ENCODE peak calls at places on chromosomes 4 and X, in eight cellular contexts. One of them, this sample, is unnamed.

GRCh38 chr4:172202480-172203076 is 389.4 kb downstream of the GALNTL6 start:
- DNase-seq in tibial nerve: no peak
- DNase-seq in substantia nigra: no peak
- DNase-seq in lung: no peak
- DNase-seq in lower lobe of right lung: no peak
- DNase-seq in Karpas-422: peak
- DNase-seq in naive thymus-derived CD4-positive, alpha-beta T cell: no peak
- DNase-seq in thoracic aorta: no peak
- DNase-seq in this sample: no peak

GRCh38 chr4:147034372-147034771 is 88.7 kb upstream of the TTC29 start:
- DNase-seq in lower lobe of right lung: no peak
- DNase-seq in lung: no peak
- DNase-seq in thoracic aorta: no peak
- DNase-seq in substantia nigra: no peak
- DNase-seq in tibial nerve: no peak
- DNase-seq in Karpas-422: no peak
- DNase-seq in naive thymus-derived CD4-positive, alpha-beta T cell: no peak
- DNase-seq in this sample: no peak

GRCh38 chr4:140374130-140374477 is 658 bp downstream of the SCOC start:
- DNase-seq in lung: no peak
- DNase-seq in naive thymus-derived CD4-positive, alpha-beta T cell: no peak
- DNase-seq in lower lobe of right lung: no peak
- DNase-seq in tibial nerve: no peak
- DNase-seq in substantia nigra: no peak
- DNase-seq in thoracic aorta: no peak
- DNase-seq in Karpas-422: no peak
- DNase-seq in this sample: no peak

GRCh38 chrX:51743179-51743957 is at the start of gene GSPT2:
- DNase-seq in lower lobe of right lung: peak
- DNase-seq in lung: peak
- DNase-seq in thoracic aorta: no peak
- DNase-seq in Karpas-422: peak
- DNase-seq in naive thymus-derived CD4-positive, alpha-beta T cell: peak
- DNase-seq in tibial nerve: peak
- DNase-seq in substantia nigra: peak
- DNase-seq in this sample: peak

GRCh38 chr4:40736910-40737309 is 12.8 kb upstream of the NSUN7 start:
- DNase-seq in Karpas-422: peak
- DNase-seq in tibial nerve: no peak
- DNase-seq in substantia nigra: no peak
- DNase-seq in naive thymus-derived CD4-positive, alpha-beta T cell: no peak
- DNase-seq in thoracic aorta: no peak
- DNase-seq in lower lobe of right lung: no peak
- DNase-seq in lung: no peak
- DNase-seq in this sample: peak

GRCh38 chr4:165927815-165928214 is 54.8 kb downstream of the TLL1 start:
- DNase-seq in substantia nigra: no peak
- DNase-seq in lower lobe of right lung: no peak
- DNase-seq in naive thymus-derived CD4-positive, alpha-beta T cell: no peak
- DNase-seq in tibial nerve: no peak
- DNase-seq in Karpas-422: no peak
- DNase-seq in thoracic aorta: no peak
- DNase-seq in lung: no peak
- DNase-seq in this sample: no peak

GRCh38 chr4:7675612-7676320 is 241.0 kb upstream of the PSAPL1 start:
- DNase-seq in thoracic aorta: no peak
- DNase-seq in lung: no peak
- DNase-seq in Karpas-422: no peak
- DNase-seq in lower lobe of right lung: peak
- DNase-seq in naive thymus-derived CD4-positive, alpha-beta T cell: no peak
- DNase-seq in substantia nigra: no peak
- DNase-seq in tibial nerve: no peak
- DNase-seq in this sample: no peak

GRCh38 chr4:121411151-121411744 is 30.4 kb upstream of the QRFPR start:
- DNase-seq in naive thymus-derived CD4-positive, alpha-beta T cell: no peak
- DNase-seq in Karpas-422: no peak
- DNase-seq in tibial nerve: no peak
- DNase-seq in lung: no peak
- DNase-seq in lower lobe of right lung: no peak
- DNase-seq in thoracic aorta: no peak
- DNase-seq in substantia nigra: no peak
- DNase-seq in this sample: no peak

GRCh38 chrX:14497184-14497666 is 32.1 kb upstream of the GLRA2 start:
- DNase-seq in thoracic aorta: no peak
- DNase-seq in Karpas-422: no peak
- DNase-seq in lower lobe of right lung: no peak
- DNase-seq in tibial nerve: no peak
- DNase-seq in naive thymus-derived CD4-positive, alpha-beta T cell: no peak
- DNase-seq in substantia nigra: no peak
- DNase-seq in lung: no peak
- DNase-seq in this sample: no peak

GRCh38 chr4:105433421-105433820 is 40.4 kb downstream of the PPA2 start:
- DNase-seq in lower lobe of right lung: no peak
- DNase-seq in substantia nigra: no peak
- DNase-seq in naive thymus-derived CD4-positive, alpha-beta T cell: no peak
- DNase-seq in thoracic aorta: no peak
- DNase-seq in Karpas-422: no peak
- DNase-seq in lung: no peak
- DNase-seq in tibial nerve: no peak
- DNase-seq in this sample: no peak

GRCh38 chrX:72738396-72738795 is 24.3 kb upstream of the PHKA1 start:
- DNase-seq in tibial nerve: no peak
- DNase-seq in Karpas-422: no peak
- DNase-seq in naive thymus-derived CD4-positive, alpha-beta T cell: no peak
- DNase-seq in lung: no peak
- DNase-seq in lower lobe of right lung: no peak
- DNase-seq in thoracic aorta: no peak
- DNase-seq in substantia nigra: no peak
- DNase-seq in this sample: no peak

GRCh38 chr4:19213388-19213787 is 1038.3 kb upstream of the SLIT2 start:
- DNase-seq in Karpas-422: no peak
- DNase-seq in tibial nerve: no peak
- DNase-seq in naive thymus-derived CD4-positive, alpha-beta T cell: no peak
- DNase-seq in lung: no peak
- DNase-seq in thoracic aorta: no peak
- DNase-seq in substantia nigra: no peak
- DNase-seq in lower lobe of right lung: no peak
- DNase-seq in this sample: no peak

GRCh38 chr4:139299536-139299935 is 1.8 kb upstream of the NAA15 start:
- DNase-seq in Karpas-422: no peak
- DNase-seq in thoracic aorta: no peak
- DNase-seq in lung: no peak
- DNase-seq in tibial nerve: no peak
- DNase-seq in lower lobe of right lung: no peak
- DNase-seq in substantia nigra: no peak
- DNase-seq in naive thymus-derived CD4-positive, alpha-beta T cell: no peak
- DNase-seq in this sample: no peak

GRCh38 chr4:31539279-31540074 is 819.3 kb downstream of the PCDH7 start:
- DNase-seq in lung: no peak
- DNase-seq in Karpas-422: no peak
- DNase-seq in tibial nerve: no peak
- DNase-seq in naive thymus-derived CD4-positive, alpha-beta T cell: no peak
- DNase-seq in substantia nigra: no peak
- DNase-seq in lower lobe of right lung: no peak
- DNase-seq in thoracic aorta: no peak
- DNase-seq in this sample: no peak

GRCh38 chrX:29852767-29853166 is 362.6 kb upstream of the MAGEB2 start:
- DNase-seq in lung: no peak
- DNase-seq in tibial nerve: no peak
- DNase-seq in Karpas-422: no peak
- DNase-seq in lower lobe of right lung: no peak
- DNase-seq in thoracic aorta: no peak
- DNase-seq in substantia nigra: no peak
- DNase-seq in naive thymus-derived CD4-positive, alpha-beta T cell: no peak
- DNase-seq in this sample: no peak

GRCh38 chr4:123898941-123899666 is 502.5 kb downstream of the SPRY1 start:
- DNase-seq in substantia nigra: no peak
- DNase-seq in naive thymus-derived CD4-positive, alpha-beta T cell: no peak
- DNase-seq in Karpas-422: no peak
- DNase-seq in lower lobe of right lung: no peak
- DNase-seq in tibial nerve: no peak
- DNase-seq in thoracic aorta: no peak
- DNase-seq in lung: no peak
- DNase-seq in this sample: no peak

GRCh38 chr4:22463179-22463578 is 52.7 kb downstream of the ADGRA3 start:
- DNase-seq in Karpas-422: no peak
- DNase-seq in tibial nerve: no peak
- DNase-seq in naive thymus-derived CD4-positive, alpha-beta T cell: no peak
- DNase-seq in lung: no peak
- DNase-seq in substantia nigra: no peak
- DNase-seq in lower lobe of right lung: no peak
- DNase-seq in thoracic aorta: no peak
- DNase-seq in this sample: no peak

GRCh38 chr4:76108467-76109181 is 34.1 kb downstream of the ART3 start:
- DNase-seq in lung: no peak
- DNase-seq in substantia nigra: no peak
- DNase-seq in tibial nerve: no peak
- DNase-seq in Karpas-422: peak
- DNase-seq in lower lobe of right lung: no peak
- DNase-seq in thoracic aorta: no peak
- DNase-seq in naive thymus-derived CD4-positive, alpha-beta T cell: no peak
- DNase-seq in this sample: no peak

GRCh38 chrX:150310881-150311280 is 52.2 kb upstream of the MAMLD1 start:
- DNase-seq in substantia nigra: no peak
- DNase-seq in lower lobe of right lung: no peak
- DNase-seq in Karpas-422: no peak
- DNase-seq in thoracic aorta: no peak
- DNase-seq in lung: no peak
- DNase-seq in tibial nerve: no peak
- DNase-seq in naive thymus-derived CD4-positive, alpha-beta T cell: no peak
- DNase-seq in this sample: no peak

GRCh38 chr4:2417196-2417764 is 1.2 kb downstream of the ZFYVE28 start:
- DNase-seq in tibial nerve: no peak
- DNase-seq in Karpas-422: no peak
- DNase-seq in lung: no peak
- DNase-seq in substantia nigra: no peak
- DNase-seq in thoracic aorta: no peak
- DNase-seq in lower lobe of right lung: peak
- DNase-seq in naive thymus-derived CD4-positive, alpha-beta T cell: peak
- DNase-seq in this sample: no peak

GRCh38 chrX:13046035-13046851 is 1.8 kb upstream of the FAM9C start:
- DNase-seq in naive thymus-derived CD4-positive, alpha-beta T cell: no peak
- DNase-seq in tibial nerve: no peak
- DNase-seq in thoracic aorta: no peak
- DNase-seq in lung: no peak
- DNase-seq in lower lobe of right lung: no peak
- DNase-seq in Karpas-422: no peak
- DNase-seq in substantia nigra: no peak
- DNase-seq in this sample: no peak

GRCh38 chrX:131821945-131822622 is 201.0 kb upstream of the STK26 start:
- DNase-seq in naive thymus-derived CD4-positive, alpha-beta T cell: no peak
- DNase-seq in substantia nigra: no peak
- DNase-seq in Karpas-422: peak
- DNase-seq in thoracic aorta: no peak
- DNase-seq in tibial nerve: no peak
- DNase-seq in lung: peak
- DNase-seq in lower lobe of right lung: no peak
- DNase-seq in this sample: peak
- H3K27ac ChIP-seq in naive thymus-derived CD4-positive, alpha-beta T cell: peak
- H3K27ac ChIP-seq in substantia nigra: no peak
- H3K27ac ChIP-seq in Karpas-422: peak
- H3K27ac ChIP-seq in thoracic aorta: no peak
- H3K27ac ChIP-seq in tibial nerve: no peak
- H3K27ac ChIP-seq in lung: peak
- H3K27ac ChIP-seq in lower lobe of right lung: no peak
- H3K27ac ChIP-seq in this sample: peak

GRCh38 chr4:170089274-170089742 is 448 bp downstream of the AADAT start:
- DNase-seq in lung: no peak
- DNase-seq in thoracic aorta: no peak
- DNase-seq in Karpas-422: no peak
- DNase-seq in tibial nerve: no peak
- DNase-seq in naive thymus-derived CD4-positive, alpha-beta T cell: no peak
- DNase-seq in substantia nigra: no peak
- DNase-seq in lower lobe of right lung: peak
- DNase-seq in this sample: peak
- H3K27ac ChIP-seq in lung: peak
- H3K27ac ChIP-seq in thoracic aorta: peak
- H3K27ac ChIP-seq in Karpas-422: no peak
- H3K27ac ChIP-seq in tibial nerve: peak
- H3K27ac ChIP-seq in naive thymus-derived CD4-positive, alpha-beta T cell: no peak
- H3K27ac ChIP-seq in substantia nigra: peak
- H3K27ac ChIP-seq in lower lobe of right lung: peak
- H3K27ac ChIP-seq in this sample: peak

DNA sequence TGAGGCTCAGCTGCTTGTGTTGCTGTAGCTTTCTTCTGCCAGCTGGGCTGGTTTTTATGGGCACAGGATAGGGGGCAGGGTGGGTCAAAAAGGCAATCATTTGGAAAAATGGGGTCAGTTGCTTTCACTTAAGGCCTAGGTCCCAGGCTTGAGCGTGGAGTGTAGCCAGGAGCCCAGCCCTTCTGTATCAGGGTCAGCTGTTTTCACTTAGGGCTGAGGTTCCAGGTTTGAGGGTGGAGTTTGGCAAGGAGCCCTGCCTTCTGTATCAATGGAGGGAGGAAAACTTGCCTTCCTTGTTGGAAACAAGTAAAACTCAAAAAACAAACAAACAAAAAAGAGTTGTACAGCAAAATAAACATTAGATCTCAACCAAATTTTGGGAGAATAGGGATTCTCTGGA is 37.0 kb upstream of the UGT8 start:
- DNase-seq in Karpas-422: no peak
- DNase-seq in lung: no peak
- DNase-seq in tibial nerve: no peak
- DNase-seq in lower lobe of right lung: no peak
- DNase-seq in thoracic aorta: no peak
- DNase-seq in naive thymus-derived CD4-positive, alpha-beta T cell: no peak
- DNase-seq in substantia nigra: no peak
- DNase-seq in this sample: no peak
- H3K27ac ChIP-seq in Karpas-422: no peak
- H3K27ac ChIP-seq in lung: no peak
- H3K27ac ChIP-seq in tibial nerve: no peak
- H3K27ac ChIP-seq in lower lobe of right lung: no peak
- H3K27ac ChIP-seq in thoracic aorta: no peak
- H3K27ac ChIP-seq in naive thymus-derived CD4-positive, alpha-beta T cell: no peak
- H3K27ac ChIP-seq in substantia nigra: no peak
- H3K27ac ChIP-seq in this sample: no peak

DNA sequence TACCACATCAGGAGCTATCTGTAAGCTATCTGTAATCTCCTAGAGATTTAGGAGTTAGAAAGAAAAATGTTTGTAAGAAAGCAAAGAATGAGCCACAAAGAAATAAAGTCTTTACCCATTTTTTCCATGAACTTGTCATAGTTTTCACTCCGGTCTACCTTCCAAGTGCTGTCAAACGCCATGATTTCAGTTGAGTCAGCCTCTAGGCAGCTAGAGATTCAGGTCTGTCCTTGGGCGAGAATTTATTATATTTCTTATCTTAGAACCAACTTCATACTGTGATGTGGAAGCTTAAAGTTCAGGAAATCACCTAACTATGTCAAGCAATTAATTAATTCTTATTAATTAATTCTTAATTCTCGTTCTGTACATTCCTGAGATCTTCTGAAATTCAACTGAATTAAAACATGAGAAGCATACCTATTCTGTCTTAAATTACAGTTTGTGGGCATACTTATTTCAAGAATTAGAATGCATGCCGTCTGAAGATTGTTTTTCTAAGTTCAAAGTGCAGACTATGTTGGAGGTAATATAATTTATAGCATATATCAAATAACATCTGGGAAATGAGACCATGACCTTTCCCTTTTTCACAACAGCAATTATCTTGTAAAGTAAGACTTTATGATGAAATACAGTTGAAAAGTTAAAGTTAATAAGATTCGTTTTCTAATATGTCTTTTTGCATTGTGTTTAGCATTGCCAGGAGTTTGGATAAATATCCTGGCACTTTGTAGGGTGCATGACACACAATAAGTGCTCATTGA is at the start of gene FABP2:
- DNase-seq in Karpas-422: no peak
- DNase-seq in lower lobe of right lung: no peak
- DNase-seq in substantia nigra: no peak
- DNase-seq in naive thymus-derived CD4-positive, alpha-beta T cell: no peak
- DNase-seq in tibial nerve: no peak
- DNase-seq in lung: no peak
- DNase-seq in thoracic aorta: no peak
- DNase-seq in this sample: no peak
- H3K27ac ChIP-seq in Karpas-422: no peak
- H3K27ac ChIP-seq in lower lobe of right lung: no peak
- H3K27ac ChIP-seq in substantia nigra: no peak
- H3K27ac ChIP-seq in naive thymus-derived CD4-positive, alpha-beta T cell: no peak
- H3K27ac ChIP-seq in tibial nerve: no peak
- H3K27ac ChIP-seq in lung: no peak
- H3K27ac ChIP-seq in thoracic aorta: no peak
- H3K27ac ChIP-seq in this sample: no peak

This sample was measured in caudate nucleus.